ENCODE peak calls at places on chromosomes 11 and 22, in four cellular contexts. R is astrocyte of the cerebellum, U is psoas muscle, V is pancreas. M is an unnamed sample.

GRCh38 chr11:76209956-76210885 is 3.9 kb upstream of the WNT11 start:
- DNase-seq in R (peak), U (peak), V (peak), M (peak)

GRCh38 chr11:70065318-70066135 is 12.6 kb upstream of the ANO1 start:
- DNase-seq in R (no peak), U (no peak), V (no peak), M (no peak)

GRCh38 chr11:74849525-74850391 is 99.1 kb downstream of the XRRA1 start:
- DNase-seq in R (peak), U (peak), V (no peak), M (no peak)

GRCh38 chr11:38019072-38019775 is 1421.2 kb upstream of the RAG2 start:
- DNase-seq in R (no peak), U (no peak), V (no peak), M (no peak)

GRCh38 chr11:120009938-120010337 is 128.0 kb downstream of the TRIM29 start:
- DNase-seq in R (no peak), U (no peak), V (no peak), M (no peak)

GRCh38 chr11:9972917-9973504 is 309.1 kb downstream of the SWAP70 start:
- DNase-seq in R (peak), U (no peak), V (peak), M (no peak)

GRCh38 chr22:29202231-29203192 is 3.2 kb upstream of the EMID1 start:
- DNase-seq in R (peak), U (peak), V (no peak), M (no peak)

GRCh38 chr11:68806931-68807844 is 34.5 kb downstream of the CPT1A start:
- DNase-seq in R (peak), U (no peak), V (no peak), M (peak)

GRCh38 chr22:27799334-27800249 is 2.0 kb downstream of the MN1 start:
- DNase-seq in R (no peak), U (peak), V (no peak), M (no peak)

GRCh38 chr11:33379931-33380330 is 122.8 kb downstream of the HIPK3 start:
- DNase-seq in R (no peak), U (no peak), V (no peak), M (no peak)

GRCh38 chr22:43131773-43132501 is 11.3 kb downstream of the MCAT start:
- DNase-seq in R (no peak), U (no peak), V (no peak), M (no peak)

GRCh38 chr11:838441-839279 is 3.7 kb downstream of the POLR2L start:
- DNase-seq in R (no peak), U (no peak), V (peak), M (no peak)

GRCh38 chr22:40177738-40178416 is at the start of gene TNRC6B:
- DNase-seq in R (peak), U (peak), V (peak), M (peak)

GRCh38 chr11:82945682-82946081 is 44.1 kb downstream of the DDIAS start:
- DNase-seq in R (no peak), U (no peak), V (no peak), M (no peak)

GRCh38 chr22:50035131-50035881 is 22.7 kb upstream of the IL17REL start:
- DNase-seq in R (no peak), U (no peak), V (no peak), M (no peak)

GRCh38 chr22:44667829-44668189 is 34.2 kb upstream of the PRR5 start:
- DNase-seq in R (no peak), U (no peak), V (no peak), M (no peak)

GRCh38 chr11:105073486-105074200 is 28.5 kb upstream of the CARD16 start:
- DNase-seq in R (no peak), U (no peak), V (no peak), M (no peak)

GRCh38 chr11:6414874-6415328 is 4.0 kb downstream of the APBB1 start:
- DNase-seq in R (no peak), U (no peak), V (no peak), M (no peak)

GRCh38 chr11:112455791-112456190 is 195.1 kb upstream of the PLET1 start:
- DNase-seq in R (no peak), U (no peak), V (no peak), M (peak)

GRCh38 chr11:63804259-63804658 is 9.0 kb upstream of the SPINDOC start:
- DNase-seq in R (no peak), U (no peak), V (peak), M (no peak)

GRCh38 chr11:91641153-91641552 is 583.5 kb upstream of the FAT3 start:
- DNase-seq in R (no peak), U (no peak), V (no peak), M (no peak)

GRCh38 chr11:74446445-74446844 is 20.9 kb downstream of the KCNE3 start:
- DNase-seq in R (no peak), U (no peak), V (no peak), M (no peak)

GRCh38 chr22:45830531-45831245 is 146.3 kb downstream of the WNT7B start:
- DNase-seq in R (no peak), U (no peak), V (no peak), M (no peak)

GRCh38 chr22:17411213-17411612 is 42.0 kb downstream of the CECR2 start:
- DNase-seq in R (no peak), U (no peak), V (no peak), M (no peak)

GRCh38 chr11:9755561-9755960 is 91.7 kb downstream of the SWAP70 start:
- DNase-seq in R (peak), U (no peak), V (no peak), M (no peak)

GRCh38 chr22:44925465-44926123 is 84.2 kb downstream of the PHF21B start:
- DNase-seq in R (no peak), U (no peak), V (no peak), M (no peak)

GRCh38 chr22:49299821-49300231 is 527.8 kb downstream of the BRD1 start:
- DNase-seq in R (no peak), U (no peak), V (no peak), M (no peak)

GRCh38 chr11:46003647-46004046 is 81.2 kb downstream of the LARGE2 start:
- DNase-seq in R (no peak), U (no peak), V (no peak), M (no peak)

GRCh38 chr11:42631223-42631843 is 680.5 kb upstream of the API5 start:
- DNase-seq in R (no peak), U (no peak), V (no peak), M (no peak)

GRCh38 chr22:24390576-24390975 is 36.8 kb upstream of the ADORA2A start:
- DNase-seq in R (no peak), U (peak), V (no peak), M (no peak)

GRCh38 chr11:19938051-19938856 is 222.0 kb downstream of the DBX1 start:
- DNase-seq in R (no peak), U (peak), V (peak), M (no peak)

GRCh38 chr11:40139507-40139906 is 1319.9 kb downstream of the LRRC4C start:
- DNase-seq in R (no peak), U (no peak), V (no peak), M (no peak)

GRCh38 chr11:14386895-14387480 is 28.0 kb upstream of the RRAS2 start:
- DNase-seq in R (no peak), U (peak), V (no peak), M (no peak)

GRCh38 chr11:77088236-77089003 is 14.2 kb upstream of the OMP start:
- DNase-seq in R (no peak), U (peak), V (no peak), M (no peak)

GRCh38 chr22:27154717-27155116 is 497.3 kb downstream of the MIAT start:
- DNase-seq in R (no peak), U (no peak), V (peak), M (no peak)

GRCh38 chr22:29635734-29636357 is 32.4 kb downstream of the NF2 start:
- DNase-seq in R (peak), U (no peak), V (no peak), M (no peak)

GRCh38 chr11:843818-844692 is 1.4 kb downstream of the TSPAN4 start:
- DNase-seq in R (peak), U (peak), V (peak), M (peak)

GRCh38 chr11:72573380-72573949 is 100.8 kb downstream of the PDE2A start:
- DNase-seq in R (no peak), U (no peak), V (peak), M (no peak)

GRCh38 chr22:19111140-19111539 is 11.1 kb downstream of the DGCR2 start:
- DNase-seq in R (no peak), U (no peak), V (no peak), M (no peak)
- TF ChIP-seq CTCF in R (no peak), U (no peak), V (no peak), M (no peak)

DNA sequence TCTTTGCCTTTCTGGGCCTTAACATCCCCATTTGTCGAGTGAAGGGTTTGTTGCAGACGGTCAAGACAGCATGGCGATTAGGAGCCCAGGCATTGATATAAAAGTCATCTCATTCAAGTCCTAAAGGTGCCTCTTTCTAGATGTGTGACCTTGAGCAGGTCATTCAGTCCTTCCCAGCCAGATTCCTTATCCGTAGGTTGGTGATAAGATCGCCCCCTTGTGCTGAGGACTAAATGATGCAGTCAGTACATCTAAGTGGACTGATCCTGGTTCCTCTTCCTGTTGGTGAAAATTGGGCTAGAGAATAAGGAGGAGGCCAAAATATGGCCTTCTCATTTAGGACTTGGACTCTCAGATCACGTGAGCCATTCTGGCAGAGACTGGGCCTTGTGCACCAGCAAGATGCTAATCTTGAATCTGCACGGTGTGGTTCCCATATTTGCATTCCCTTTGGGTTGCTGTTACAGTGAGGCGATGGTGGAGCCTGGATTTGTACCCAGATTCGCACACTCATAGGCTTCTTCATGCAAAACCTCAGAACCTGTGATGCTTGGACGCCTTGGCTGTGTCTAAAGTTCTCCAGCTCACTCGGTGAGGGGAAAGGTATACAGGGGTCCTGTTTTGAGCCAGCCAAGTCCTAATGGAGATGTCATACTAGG is 156.8 kb downstream of the MYO18B start:
- DNase-seq in R (no peak), U (no peak), V (no peak), M (no peak)
- TF ChIP-seq CTCF in R (no peak), U (no peak), V (no peak), M (no peak)

GRCh38 chr11:66956689-66957290 is 1.4 kb downstream of the PC start:
- DNase-seq in R (no peak), U (no peak), V (no peak), M (no peak)

GRCh38 chr11:66951927-66952337 is 6.3 kb downstream of the PC start:
- DNase-seq in R (no peak), U (no peak), V (peak), M (no peak)

GRCh38 chr11:66950113-66950535 is 8.1 kb downstream of the PC start:
- DNase-seq in R (no peak), U (peak), V (peak), M (no peak)

GRCh38 chr11:66953431-66953833 is 4.8 kb downstream of the PC start:
- DNase-seq in R (no peak), U (no peak), V (no peak), M (no peak)

DNA sequence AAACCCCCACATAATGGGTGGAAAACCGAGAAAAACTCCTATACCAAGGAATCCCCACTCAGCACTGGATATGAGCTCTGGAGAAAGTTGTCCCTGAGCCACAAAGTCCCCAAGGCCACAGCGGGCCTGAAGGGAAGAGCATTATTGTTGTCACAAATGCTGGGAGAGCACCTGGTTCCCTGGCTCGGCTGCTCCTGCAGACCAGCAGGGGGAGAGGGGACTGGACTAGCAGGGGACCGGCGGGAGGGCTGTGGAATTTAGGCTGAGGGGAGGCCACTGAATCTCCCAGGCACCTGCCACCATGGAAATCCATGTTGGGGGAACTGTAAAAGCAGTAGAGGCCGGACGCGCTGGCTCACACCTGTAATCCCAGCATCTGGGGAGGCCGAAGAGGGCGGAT is 7.0 kb downstream of the PC start:
- DNase-seq in R (no peak), U (no peak), V (no peak), M (no peak)
- TF ChIP-seq CTCF in R (no peak), U (no peak), V (no peak), M (peak)

GRCh38 chr11:122652495-122652894 is 3.0 kb upstream of the UBASH3B start:
- DNase-seq in R (no peak), U (no peak), V (no peak), M (no peak)
- TF ChIP-seq CTCF in R (no peak), U (no peak), V (no peak), M (no peak)

GRCh38 chr11:62392944-62393628 is 25.7 kb upstream of the SCGB1A1 start:
- DNase-seq in R (no peak), U (no peak), V (no peak), M (no peak)
- TF ChIP-seq CTCF in R (peak), U (no peak), V (no peak), M (no peak)

DNA sequence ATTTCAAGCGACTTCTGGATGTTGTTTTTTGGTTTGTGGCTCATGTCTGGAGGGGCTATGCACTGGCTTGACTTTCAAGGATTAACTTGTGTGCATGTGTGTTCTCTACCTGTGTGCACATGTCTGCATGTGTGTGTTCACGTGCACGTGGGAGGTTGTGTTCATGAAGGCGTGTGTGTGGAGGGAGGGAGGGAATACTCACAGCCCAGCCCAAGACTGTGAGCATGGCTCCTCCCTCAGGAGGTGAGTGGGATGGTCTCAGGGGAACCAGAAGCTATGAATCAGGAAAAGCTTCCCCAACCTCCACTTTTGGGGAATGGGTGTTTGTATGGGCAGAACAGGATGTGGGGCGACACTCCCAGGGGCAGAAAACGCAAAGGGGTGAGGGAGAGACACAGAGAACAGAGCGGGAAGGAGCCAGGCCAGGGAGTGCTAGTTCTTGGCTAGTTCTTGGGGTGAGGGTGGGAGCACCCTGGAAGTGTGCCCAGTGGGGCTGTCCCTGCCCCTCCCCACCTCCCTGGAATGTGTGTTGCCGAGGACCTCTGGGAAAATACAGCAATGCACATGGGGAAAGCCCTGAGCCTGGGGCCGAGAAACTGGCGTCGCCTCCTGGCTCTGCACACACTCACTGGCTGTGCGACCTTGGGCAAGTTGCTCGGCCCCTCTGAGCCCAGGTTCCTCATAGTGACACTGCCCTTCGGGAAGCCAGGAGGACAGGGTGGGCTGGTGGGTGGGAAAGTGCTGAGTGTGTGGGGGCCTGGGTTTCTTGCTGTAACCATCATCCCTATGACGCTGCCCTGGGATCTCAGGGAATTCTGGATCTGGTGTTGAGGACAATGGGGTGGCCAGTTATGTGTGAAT is 16.9 kb upstream of the ALX4 start:
- DNase-seq in R (no peak), U (no peak), V (no peak), M (no peak)
- TF ChIP-seq CTCF in R (peak), U (no peak), V (no peak), M (peak)

GRCh38 chr11:2891291-2891690 is 5.7 kb upstream of the CDKN1C start:
- DNase-seq in R (no peak), U (no peak), V (no peak), M (no peak)
- TF ChIP-seq CTCF in R (peak), U (no peak), V (no peak), M (peak)

GRCh38 chr11:60130496-60130895 is 42.0 kb downstream of the MS4A2 start:
- DNase-seq in R (no peak), U (no peak), V (peak), M (no peak)
- TF ChIP-seq CTCF in R (no peak), U (no peak), V (peak), M (peak)